ENCODE peak calls at places on chromosome 18, in ten cellular contexts. V is vagina, D is breast epithelium, R is transverse colon, X is esophagus squamous epithelium, L is ovary, H is K562, E is IMR-90, C is A549, Y is uterus. P is an unnamed sample.

GRCh38 chr18:57443716-57444115 is 8.5 kb downstream of the ONECUT2 start:
- DNase-seq in V (no peak), D (no peak), R (no peak), X (no peak), L (no peak), H (no peak), E (no peak), C (no peak), Y (no peak), P (no peak)

GRCh38 chr18:47436871-47437270 is 185.4 kb upstream of the SKOR2 start:
- DNase-seq in V (no peak), D (no peak), R (no peak), X (no peak), L (no peak), H (no peak), E (no peak), C (no peak), Y (no peak), P (no peak)

GRCh38 chr18:69980982-69981804 is 33.5 kb upstream of the CD226 start:
- DNase-seq in V (no peak), D (no peak), R (no peak), X (no peak), L (no peak), H (no peak), E (no peak), C (no peak), Y (no peak), P (no peak)

GRCh38 chr18:55522011-55522410 is 66.0 kb downstream of the TCF4 start:
- DNase-seq in V (no peak), D (no peak), R (peak; percentile 13), X (no peak), L (no peak), H (peak; percentile 41), E (no peak), C (peak; percentile 14), Y (no peak), P (no peak)

GRCh38 chr18:42559292-42559691 is 556.2 kb downstream of the RIT2 start:
- DNase-seq in V (no peak), D (no peak), R (no peak), X (no peak), L (no peak), H (no peak), E (no peak), C (no peak), Y (no peak), P (no peak)

GRCh38 chr18:7164610-7165009 is 47.0 kb upstream of the LAMA1 start:
- DNase-seq in V (no peak), D (no peak), R (no peak), X (no peak), L (no peak), H (no peak), E (peak; percentile 15), C (peak; percentile 26), Y (no peak), P (no peak)

GRCh38 chr18:58496231-58496630 is 132.7 kb downstream of the ALPK2 start:
- DNase-seq in V (no peak), D (no peak), R (no peak), X (no peak), L (no peak), H (no peak), E (no peak), C (no peak), Y (no peak), P (no peak)

GRCh38 chr18:3923750-3924149 is 473.8 kb downstream of the TGIF1 start:
- DNase-seq in V (no peak), D (no peak), R (no peak), X (no peak), L (no peak), H (no peak), E (peak; percentile 93), C (peak; percentile 6), Y (no peak), P (no peak)

DNA sequence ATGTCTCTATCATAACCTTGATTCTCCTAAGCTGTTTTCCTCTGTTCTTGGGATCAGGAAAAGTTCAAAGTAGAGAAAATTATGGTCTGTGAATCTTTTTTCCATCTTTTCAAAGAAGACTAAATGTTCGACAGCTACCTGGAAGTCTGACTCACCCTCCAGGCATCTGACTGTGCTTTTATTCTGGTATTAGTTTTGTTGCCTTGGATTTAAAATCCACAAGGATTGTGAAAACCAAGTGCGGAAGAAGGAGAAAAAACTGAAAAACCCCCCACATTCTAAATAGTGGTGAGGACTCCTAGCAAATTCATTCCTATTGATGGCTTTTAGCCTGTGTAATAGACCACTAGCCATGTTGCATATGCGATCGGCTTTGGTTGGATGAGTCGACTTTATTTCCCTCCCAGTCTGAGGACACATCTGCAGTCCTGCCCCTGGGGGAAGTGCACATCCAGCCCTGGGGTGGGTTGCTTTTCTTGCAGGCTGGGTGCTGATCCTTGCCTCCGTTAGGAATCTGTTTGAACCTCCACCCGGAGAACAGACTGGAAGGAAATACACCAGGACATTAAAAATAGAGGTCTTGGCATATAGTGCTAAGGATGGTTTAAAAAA is 16.9 kb downstream of the LDLRAD4 start:
- DNase-seq in V (no peak), D (no peak), R (no peak), X (no peak), L (no peak), H (no peak), E (no peak), C (no peak), Y (no peak), P (no peak)
- H3K4me1 ChIP-seq in V (peaks cover 25% of the 10 kb centered on the region), D (no peaks in the 10 kb centered on the region), R (no peaks in the 10 kb centered on the region), X (peaks cover 5% of the 10 kb centered on the region), L (no peaks in the 10 kb centered on the region), H (no peaks in the 10 kb centered on the region), E (no peaks in the 10 kb centered on the region), C (peaks cover 3% of the 10 kb centered on the region), Y (no peaks in the 10 kb centered on the region), P (peaks cover 27% of the 10 kb centered on the region)

GRCh38 chr18:76822510-76823165 is at the start of gene ZNF236:
- DNase-seq in V (no peak), D (peak; percentile 50), R (peak; percentile 79), X (no peak), L (peak; percentile 87), H (peak; percentile 80), E (peak; percentile 77), C (peak; percentile 76), Y (peak; percentile 75), P (peak; percentile 80)

GRCh38 chr18:76823574-76823973 is 1.2 kb downstream of the ZNF236 start:
- DNase-seq in V (no peak), D (no peak), R (peak; percentile 22), X (no peak), L (peak; percentile 59), H (peak; percentile 65), E (peak; percentile 15), C (peak; percentile 50), Y (peak; percentile 35), P (no peak)

GRCh38 chr18:76821356-76821874 is 942 bp upstream of the ZNF236 start:
- DNase-seq in V (no peak), D (no peak), R (no peak), X (no peak), L (no peak), H (no peak), E (no peak), C (no peak), Y (no peak), P (no peak)

GRCh38 chr18:76823166-76823539 is 796 bp downstream of the ZNF236 start:
- DNase-seq in V (no peak), D (no peak), R (peak; percentile 20), X (no peak), L (no peak), H (no peak), E (no peak), C (no peak), Y (peak; percentile 30), P (no peak)

DNA sequence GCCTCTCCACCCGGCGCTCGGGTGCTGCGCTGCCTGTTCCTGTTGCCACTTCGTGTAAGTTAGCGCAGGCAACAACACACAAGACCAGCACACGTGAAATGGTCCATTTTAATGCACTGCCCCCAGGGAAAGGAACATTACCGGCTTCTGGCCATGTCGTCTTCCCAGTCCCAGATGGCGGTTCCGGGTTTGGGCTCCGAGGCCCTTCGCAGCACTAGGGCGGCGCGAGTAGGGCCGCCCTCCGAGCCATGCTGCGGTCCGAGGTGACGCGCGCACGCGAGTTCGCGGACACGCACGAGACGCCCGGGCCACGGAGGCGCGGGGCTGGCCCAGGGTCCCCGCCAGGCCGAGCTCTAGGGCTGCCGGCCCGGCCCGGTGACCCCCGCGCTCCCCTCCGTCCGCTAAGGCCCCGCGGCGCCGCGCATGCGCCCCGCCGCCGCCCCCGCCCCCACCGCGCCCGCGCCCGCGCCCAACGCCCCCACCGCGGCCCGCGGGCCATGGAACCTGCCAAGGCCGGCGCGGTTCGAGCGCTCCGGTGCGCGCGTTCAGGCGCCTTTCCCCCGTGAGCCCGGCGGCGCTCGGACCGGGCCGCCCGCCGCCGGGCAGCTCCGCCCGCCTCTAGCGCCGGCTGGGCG is 365 bp upstream of the ZNF236 start:
- DNase-seq in V (no peak), D (peak; percentile 43), R (peak; percentile 60), X (no peak), L (peak; percentile 80), H (peak; percentile 85), E (peak; percentile 35), C (peak; percentile 44), Y (peak; percentile 61), P (peak; percentile 56)
- TF ChIP-seq POLR2A in V (no peak), D (no peak), R (peak; percentile 69), X (peak; percentile 52), L (peak; percentile 55), H (no peak), E (no peak), C (peak; percentile 69), Y (peak; percentile 42), P (no peak)

GRCh38 chr18:39345321-39345720 is 1779.7 kb upstream of the CELF4 start:
- DNase-seq in V (no peak), D (no peak), R (no peak), X (no peak), L (no peak), H (no peak), E (no peak), C (no peak), Y (no peak), P (no peak)

GRCh38 chr18:39348757-39349156 is 1783.2 kb upstream of the CELF4 start:
- DNase-seq in V (no peak), D (no peak), R (no peak), X (no peak), L (no peak), H (no peak), E (no peak), C (no peak), Y (no peak), P (no peak)

GRCh38 chr18:39350916-39351315 is 1785.3 kb upstream of the CELF4 start:
- DNase-seq in V (no peak), D (no peak), R (no peak), X (no peak), L (no peak), H (no peak), E (no peak), C (no peak), Y (no peak), P (no peak)

GRCh38 chr18:39344487-39344886 is 1778.9 kb upstream of the CELF4 start:
- DNase-seq in V (no peak), D (no peak), R (no peak), X (no peak), L (no peak), H (no peak), E (no peak), C (no peak), Y (no peak), P (no peak)

GRCh38 chr18:39346916-39347315 is 1781.3 kb upstream of the CELF4 start:
- DNase-seq in V (no peak), D (no peak), R (no peak), X (no peak), L (no peak), H (no peak), E (no peak), C (no peak), Y (no peak), P (no peak)
- H3K4me3 ChIP-seq in V (no peak overlapping the region), D (no peak overlapping the region), R (no peak overlapping the region), X (no peak overlapping the region), L (no peak overlapping the region), H (no peak overlapping the region), E (no peak overlapping the region), C (no peak overlapping the region), Y (no peak overlapping the region), P (no peak overlapping the region)

GRCh38 chr18:25737710-25738251 is 352.6 kb downstream of the SS18 start:
- DNase-seq in V (no peak), D (peak; percentile 65), R (no peak), X (no peak), L (no peak), H (no peak), E (peak; percentile 97), C (no peak), Y (no peak), P (no peak)

GRCh38 chr18:25736516-25736915 is 353.9 kb downstream of the SS18 start:
- DNase-seq in V (no peak), D (no peak), R (no peak), X (no peak), L (no peak), H (no peak), E (peak; percentile 29), C (no peak), Y (no peak), P (no peak)

GRCh38 chr18:25732862-25733261 is 357.6 kb downstream of the SS18 start:
- DNase-seq in V (no peak), D (no peak), R (no peak), X (no peak), L (no peak), H (no peak), E (no peak), C (no peak), Y (no peak), P (no peak)

GRCh38 chr18:25735447-25735846 is 355.0 kb downstream of the SS18 start:
- DNase-seq in V (no peak), D (no peak), R (no peak), X (no peak), L (no peak), H (no peak), E (no peak), C (no peak), Y (no peak), P (no peak)

DNA sequence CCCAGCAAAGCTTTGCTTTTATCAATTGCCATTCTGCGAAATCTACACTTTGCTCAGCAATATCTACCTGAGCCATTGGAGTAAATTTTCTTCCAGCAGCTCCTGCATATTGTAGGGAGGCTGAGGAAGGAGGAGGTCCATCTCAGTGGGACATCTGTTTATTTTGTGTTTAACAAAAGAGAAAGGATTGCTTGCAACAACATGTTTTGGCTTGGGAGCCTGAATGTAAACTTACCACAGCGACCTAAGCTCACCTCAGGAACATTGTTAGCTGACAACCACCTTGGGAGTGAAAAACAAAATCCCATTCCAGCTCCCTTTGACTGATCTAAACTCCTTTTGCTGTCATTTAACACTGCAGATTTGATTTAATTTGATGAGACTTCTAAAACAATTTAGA is 356.1 kb downstream of the SS18 start:
- DNase-seq in V (no peak), D (no peak), R (no peak), X (no peak), L (no peak), H (no peak), E (no peak), C (no peak), Y (no peak), P (no peak)
- H3K4me1 ChIP-seq in V (no peaks in the 10 kb centered on the region), D (no peaks in the 10 kb centered on the region), R (no peaks in the 10 kb centered on the region), X (no peaks in the 10 kb centered on the region), L (no peaks in the 10 kb centered on the region), H (no peaks in the 10 kb centered on the region), E (peaks cover 7% of the 10 kb centered on the region), C (no peaks in the 10 kb centered on the region), Y (no peaks in the 10 kb centered on the region), P (no peaks in the 10 kb centered on the region)